ENCODE peak calls at places on chromosomes 4 and X, in seven cellular contexts. One of them, this sample, is unnamed.
A peak's percentile ranks its signal among the peaks of the same experiment; 100 is the strongest.

GRCh38 chrX:155313766-155314165 is 20.6 kb downstream of the CLIC2 start:
- DNase-seq in uterus: no peak
- DNase-seq in spleen: no peak
- DNase-seq in lower lobe of right lung: no peak
- DNase-seq in mucosa of descending colon: no peak
- DNase-seq in transverse colon: no peak
- DNase-seq in left lung: no peak
- DNase-seq in this sample: no peak

GRCh38 chrX:100643212-100643611 is 787 bp upstream of the SRPX2 start:
- DNase-seq in uterus: no peak
- DNase-seq in spleen: no peak
- DNase-seq in lower lobe of right lung: no peak
- DNase-seq in mucosa of descending colon: no peak
- DNase-seq in transverse colon: no peak
- DNase-seq in left lung: no peak
- DNase-seq in this sample: no peak

GRCh38 chrX:132401935-132402334 is 86.9 kb downstream of the MBNL3 start:
- DNase-seq in uterus: no peak
- DNase-seq in spleen: no peak
- DNase-seq in lower lobe of right lung: no peak
- DNase-seq in mucosa of descending colon: no peak
- DNase-seq in transverse colon: no peak
- DNase-seq in left lung: no peak
- DNase-seq in this sample: no peak

GRCh38 chrX:530726-531610 is 99.6 kb upstream of the SHOX start:
- DNase-seq in uterus: no peak
- DNase-seq in spleen: no peak
- DNase-seq in lower lobe of right lung: no peak
- DNase-seq in mucosa of descending colon: no peak
- DNase-seq in transverse colon: no peak
- DNase-seq in left lung: no peak
- DNase-seq in this sample: no peak

GRCh38 chr4:100299019-100299418 is 108.8 kb upstream of the DDIT4L start:
- DNase-seq in uterus: no peak
- DNase-seq in spleen: no peak
- DNase-seq in lower lobe of right lung: no peak
- DNase-seq in mucosa of descending colon: peak; percentile 3
- DNase-seq in transverse colon: no peak
- DNase-seq in left lung: no peak
- DNase-seq in this sample: no peak

GRCh38 chr4:20666471-20666870 is 33.8 kb upstream of the PACRGL start:
- DNase-seq in uterus: no peak
- DNase-seq in spleen: no peak
- DNase-seq in lower lobe of right lung: no peak
- DNase-seq in mucosa of descending colon: no peak
- DNase-seq in transverse colon: no peak
- DNase-seq in left lung: no peak
- DNase-seq in this sample: peak; percentile 10

GRCh38 chr4:98181815-98182214 is 38.5 kb upstream of the STPG2 start:
- DNase-seq in uterus: no peak
- DNase-seq in spleen: no peak
- DNase-seq in lower lobe of right lung: no peak
- DNase-seq in mucosa of descending colon: no peak
- DNase-seq in transverse colon: no peak
- DNase-seq in left lung: no peak
- DNase-seq in this sample: no peak

GRCh38 chr4:147969573-147969972 is 237.7 kb downstream of the ARHGAP10 start:
- DNase-seq in uterus: no peak
- DNase-seq in spleen: no peak
- DNase-seq in lower lobe of right lung: no peak
- DNase-seq in mucosa of descending colon: no peak
- DNase-seq in transverse colon: no peak
- DNase-seq in left lung: no peak
- DNase-seq in this sample: no peak

GRCh38 chr4:70992354-70992753 is 1.1 kb upstream of the DCK start:
- DNase-seq in uterus: no peak
- DNase-seq in spleen: no peak
- DNase-seq in lower lobe of right lung: no peak
- DNase-seq in mucosa of descending colon: peak; percentile 51
- DNase-seq in transverse colon: peak; percentile 26
- DNase-seq in left lung: no peak
- DNase-seq in this sample: no peak

GRCh38 chrX:13223868-13224555 is 95.8 kb downstream of the ATXN3L start:
- DNase-seq in uterus: no peak
- DNase-seq in spleen: no peak
- DNase-seq in lower lobe of right lung: no peak
- DNase-seq in mucosa of descending colon: peak; percentile 19
- DNase-seq in transverse colon: no peak
- DNase-seq in left lung: no peak
- DNase-seq in this sample: no peak

GRCh38 chr4:23937173-23937572 is 47.3 kb upstream of the PPARGC1A start:
- DNase-seq in uterus: no peak
- DNase-seq in spleen: no peak
- DNase-seq in lower lobe of right lung: no peak
- DNase-seq in mucosa of descending colon: no peak
- DNase-seq in transverse colon: no peak
- DNase-seq in left lung: no peak
- DNase-seq in this sample: no peak

GRCh38 chr4:42710329-42710728 is 53.4 kb upstream of the ATP8A1 start:
- DNase-seq in uterus: no peak
- DNase-seq in spleen: no peak
- DNase-seq in lower lobe of right lung: no peak
- DNase-seq in mucosa of descending colon: no peak
- DNase-seq in transverse colon: no peak
- DNase-seq in left lung: no peak
- DNase-seq in this sample: no peak

GRCh38 chr4:7394681-7395451 is 39.9 kb downstream of the PSAPL1 start:
- DNase-seq in uterus: peak; percentile 10
- DNase-seq in spleen: peak; percentile 67
- DNase-seq in lower lobe of right lung: peak; percentile 32
- DNase-seq in mucosa of descending colon: no peak
- DNase-seq in transverse colon: no peak
- DNase-seq in left lung: no peak
- DNase-seq in this sample: no peak

GRCh38 chr4:128228021-128228571 is 59.5 kb downstream of the PGRMC2 start:
- DNase-seq in uterus: no peak
- DNase-seq in spleen: no peak
- DNase-seq in lower lobe of right lung: no peak
- DNase-seq in mucosa of descending colon: no peak
- DNase-seq in transverse colon: no peak
- DNase-seq in left lung: no peak
- DNase-seq in this sample: no peak

GRCh38 chr4:179123079-179123478 is 1680.8 kb upstream of the AGA start:
- DNase-seq in uterus: no peak
- DNase-seq in spleen: no peak
- DNase-seq in lower lobe of right lung: no peak
- DNase-seq in mucosa of descending colon: no peak
- DNase-seq in transverse colon: no peak
- DNase-seq in left lung: no peak
- DNase-seq in this sample: no peak

GRCh38 chrX:30302957-30303356 is 6.2 kb downstream of the NR0B1 start:
- DNase-seq in uterus: no peak
- DNase-seq in spleen: no peak
- DNase-seq in lower lobe of right lung: no peak
- DNase-seq in mucosa of descending colon: no peak
- DNase-seq in transverse colon: no peak
- DNase-seq in left lung: no peak
- DNase-seq in this sample: peak; percentile 5

GRCh38 chr4:1509366-1509765 is 103.1 kb upstream of the NKX1-1 start:
- DNase-seq in uterus: no peak
- DNase-seq in spleen: no peak
- DNase-seq in lower lobe of right lung: peak; percentile 35
- DNase-seq in mucosa of descending colon: no peak
- DNase-seq in transverse colon: no peak
- DNase-seq in left lung: peak; percentile 53
- DNase-seq in this sample: no peak

GRCh38 chr4:6909970-6910339 is 329 bp downstream of the TBC1D14 start:
- DNase-seq in uterus: no peak
- DNase-seq in spleen: peak; percentile 93
- DNase-seq in lower lobe of right lung: peak; percentile 77
- DNase-seq in mucosa of descending colon: no peak
- DNase-seq in transverse colon: peak; percentile 39
- DNase-seq in left lung: peak; percentile 92
- DNase-seq in this sample: no peak

GRCh38 chr4:101188906-101189305 is 158.4 kb downstream of the PPP3CA start:
- DNase-seq in uterus: no peak
- DNase-seq in spleen: no peak
- DNase-seq in lower lobe of right lung: no peak
- DNase-seq in mucosa of descending colon: no peak
- DNase-seq in transverse colon: no peak
- DNase-seq in left lung: no peak
- DNase-seq in this sample: no peak

GRCh38 chr4:15003441-15003890 is 1.2 kb downstream of the CPEB2 start:
- DNase-seq in uterus: peak; percentile 47
- DNase-seq in spleen: peak; percentile 95
- DNase-seq in lower lobe of right lung: peak; percentile 79
- DNase-seq in mucosa of descending colon: peak; percentile 60
- DNase-seq in transverse colon: peak; percentile 68
- DNase-seq in left lung: peak; percentile 92
- DNase-seq in this sample: peak; percentile 55

GRCh38 chrX:119954374-119954773 is 10.8 kb upstream of the NKAP start:
- DNase-seq in uterus: no peak
- DNase-seq in spleen: no peak
- DNase-seq in lower lobe of right lung: no peak
- DNase-seq in mucosa of descending colon: no peak
- DNase-seq in transverse colon: no peak
- DNase-seq in left lung: no peak
- DNase-seq in this sample: no peak

GRCh38 chrX:137926090-137926489 is 360.2 kb downstream of the ZIC3 start:
- DNase-seq in uterus: no peak
- DNase-seq in spleen: no peak
- DNase-seq in lower lobe of right lung: no peak
- DNase-seq in mucosa of descending colon: no peak
- DNase-seq in transverse colon: no peak
- DNase-seq in left lung: no peak
- DNase-seq in this sample: peak; percentile 13
- TF ChIP-seq CTCF in uterus: no peak
- TF ChIP-seq CTCF in spleen: no peak
- TF ChIP-seq CTCF in lower lobe of right lung: no peak
- TF ChIP-seq CTCF in mucosa of descending colon: no peak
- TF ChIP-seq CTCF in transverse colon: no peak
- TF ChIP-seq CTCF in left lung: peak; percentile 10
- TF ChIP-seq CTCF in this sample: peak; percentile 71

DNA sequence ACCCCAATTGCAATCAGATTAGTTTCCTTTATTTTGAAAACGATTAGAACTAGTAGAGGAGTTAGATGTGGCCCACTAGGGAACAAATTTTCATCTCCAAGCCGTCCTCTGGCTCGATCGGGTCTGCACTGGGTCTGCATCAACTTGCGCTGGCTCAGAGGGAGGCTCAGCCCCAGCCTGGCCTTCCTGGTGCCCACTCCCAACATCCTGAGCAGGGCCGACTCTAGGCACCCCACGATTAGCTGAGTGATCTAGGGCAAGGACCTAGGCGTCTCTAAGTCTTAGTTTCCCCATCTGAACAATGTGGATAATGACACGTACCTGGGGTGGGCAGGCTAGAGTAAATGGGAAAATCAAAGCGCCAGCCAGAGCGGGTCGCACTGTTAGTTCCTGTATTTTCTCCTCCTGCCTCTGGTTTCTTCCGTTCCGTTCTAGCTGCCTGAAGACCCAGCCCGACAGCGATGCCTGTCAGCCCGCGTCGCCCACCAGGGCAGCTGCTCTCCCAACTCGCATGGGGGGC is 7.7 kb upstream of the HAND2 start:
- DNase-seq in uterus: no peak
- DNase-seq in spleen: no peak
- DNase-seq in lower lobe of right lung: no peak
- DNase-seq in mucosa of descending colon: no peak
- DNase-seq in transverse colon: no peak
- DNase-seq in left lung: no peak
- DNase-seq in this sample: peak; percentile 45
- H3K4me3 ChIP-seq in uterus: no peak overlapping the region
- H3K4me3 ChIP-seq in spleen: peak overlapping the region; percentile 9
- H3K4me3 ChIP-seq in lower lobe of right lung: peak overlapping the region; percentile 40
- H3K4me3 ChIP-seq in mucosa of descending colon: no peak overlapping the region
- H3K4me3 ChIP-seq in transverse colon: peak overlapping the region; percentile 17
- H3K4me3 ChIP-seq in left lung: no peak overlapping the region
- H3K4me3 ChIP-seq in this sample: peak overlapping the region; percentile 99

DNA sequence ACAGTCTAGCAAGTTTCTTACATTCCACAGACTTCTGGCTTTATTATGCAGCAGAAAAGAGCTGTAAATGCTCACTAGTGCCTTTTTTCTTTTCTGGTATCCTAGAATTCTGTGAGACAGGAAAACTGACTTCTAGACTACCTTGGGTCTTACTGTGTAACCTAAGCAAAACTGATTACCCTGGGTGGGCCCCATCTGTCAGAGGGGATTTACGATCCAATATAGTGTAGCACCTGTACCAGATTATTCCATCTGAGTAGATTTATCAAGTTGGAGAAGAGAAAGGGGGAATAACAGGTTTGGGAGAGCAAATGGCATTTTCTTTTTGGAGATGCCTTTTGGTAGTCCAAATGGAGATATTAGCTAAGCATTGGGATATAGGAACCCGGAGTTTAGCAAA is 46.7 kb downstream of the FSTL5 start:
- DNase-seq in uterus: no peak
- DNase-seq in spleen: no peak
- DNase-seq in lower lobe of right lung: no peak
- DNase-seq in mucosa of descending colon: no peak
- DNase-seq in transverse colon: no peak
- DNase-seq in left lung: no peak
- DNase-seq in this sample: no peak
- H3K9me3 ChIP-seq in uterus: no peaks in the 10 kb centered on the region
- H3K9me3 ChIP-seq in spleen: no peaks in the 10 kb centered on the region
- H3K9me3 ChIP-seq in lower lobe of right lung: no peaks in the 10 kb centered on the region
- H3K9me3 ChIP-seq in mucosa of descending colon: no peaks in the 10 kb centered on the region
- H3K9me3 ChIP-seq in transverse colon: no peaks in the 10 kb centered on the region
- H3K9me3 ChIP-seq in left lung: no peaks in the 10 kb centered on the region
- H3K9me3 ChIP-seq in this sample: no peaks in the 10 kb centered on the region

GRCh38 chr4:176642472-176642871 is 150.2 kb downstream of the VEGFC start:
- DNase-seq in uterus: no peak
- DNase-seq in spleen: no peak
- DNase-seq in lower lobe of right lung: no peak
- DNase-seq in mucosa of descending colon: no peak
- DNase-seq in transverse colon: no peak
- DNase-seq in left lung: no peak
- DNase-seq in this sample: no peak
- TF ChIP-seq CTCF in uterus: no peak
- TF ChIP-seq CTCF in spleen: no peak
- TF ChIP-seq CTCF in lower lobe of right lung: no peak
- TF ChIP-seq CTCF in mucosa of descending colon: no peak
- TF ChIP-seq CTCF in transverse colon: no peak
- TF ChIP-seq CTCF in left lung: no peak
- TF ChIP-seq CTCF in this sample: no peak

DNA sequence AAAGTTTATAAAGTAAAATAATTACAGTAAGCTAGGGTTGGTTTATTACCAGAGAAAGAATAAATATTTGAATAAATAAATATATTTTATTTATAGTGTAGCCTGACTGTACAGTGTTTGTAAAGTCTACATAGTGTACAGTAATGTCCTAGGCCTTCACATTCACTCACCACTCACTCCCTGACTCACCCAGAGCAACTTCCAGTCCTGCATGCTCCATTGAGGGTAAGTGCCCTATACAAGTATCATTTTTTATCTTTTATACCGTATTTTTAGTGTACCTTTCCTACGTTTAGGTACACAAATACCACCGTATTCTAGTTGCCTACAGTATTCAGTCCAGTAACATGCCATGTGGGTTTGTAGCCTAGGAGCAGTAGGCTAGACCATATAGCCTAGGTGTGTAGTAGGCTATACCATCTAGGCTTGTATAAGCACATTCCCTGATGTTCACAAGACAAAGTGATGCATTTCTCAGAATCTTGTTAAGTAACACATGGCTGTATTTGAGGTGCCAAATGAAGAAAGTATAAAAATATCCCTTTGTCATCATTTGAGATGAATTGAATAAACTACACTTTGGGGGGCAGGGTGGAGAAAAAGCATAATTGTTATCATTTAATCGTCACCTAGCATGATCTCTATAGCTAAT is 14.7 kb upstream of the KLHL8 start:
- DNase-seq in uterus: no peak
- DNase-seq in spleen: no peak
- DNase-seq in lower lobe of right lung: no peak
- DNase-seq in mucosa of descending colon: no peak
- DNase-seq in transverse colon: no peak
- DNase-seq in left lung: no peak
- DNase-seq in this sample: no peak
- H3K4me3 ChIP-seq in uterus: peak overlapping the region; percentile 38
- H3K4me3 ChIP-seq in spleen: peak overlapping the region; percentile 1
- H3K4me3 ChIP-seq in lower lobe of right lung: peak overlapping the region; percentile 47
- H3K4me3 ChIP-seq in mucosa of descending colon: no peak overlapping the region
- H3K4me3 ChIP-seq in transverse colon: peak overlapping the region; percentile 29
- H3K4me3 ChIP-seq in left lung: no peak overlapping the region
- H3K4me3 ChIP-seq in this sample: peak overlapping the region; percentile 60